ENCODE peak calls at places on chromosomes 1 and 21, in six cellular contexts. X is cardiac muscle cell, F is endothelial cell, M is PC-3, H is neural crest cell, C is heart left ventricle. Y is an unnamed sample.

GRCh38 chr1:15843826-15844572 is 3.5 kb upstream of the SPEN start:
- DNase-seq in X (no peak), F (no peak), M (no peak), H (no peak), C (no peak), Y (no peak)

GRCh38 chr1:104794035-104794434 is 1044.3 kb downstream of the AMY1C start:
- DNase-seq in X (no peak), F (no peak), M (no peak), H (no peak), C (no peak), Y (no peak)

GRCh38 chr1:57489342-57490036 is 65.6 kb upstream of the DAB1 start:
- DNase-seq in X (no peak), F (no peak), M (peak), H (no peak), C (no peak), Y (no peak)

GRCh38 chr21:45004481-45005263 is 64.8 kb downstream of the SLX9 start:
- DNase-seq in X (no peak), F (no peak), M (peak), H (no peak), C (peak), Y (no peak)

GRCh38 chr1:79043506-79043905 is 37.0 kb upstream of the ADGRL4 start:
- DNase-seq in X (no peak), F (no peak), M (no peak), H (no peak), C (no peak), Y (no peak)

GRCh38 chr1:159122005-159122621 is 45.5 kb upstream of the AIM2 start:
- DNase-seq in X (no peak), F (no peak), M (peak), H (no peak), C (no peak), Y (no peak)

GRCh38 chr1:201119206-201119814 is 7.1 kb upstream of the CACNA1S start:
- DNase-seq in X (peak), F (peak), M (peak), H (peak), C (no peak), Y (peak)

GRCh38 chr1:209586341-209586740 is 2.8 kb downstream of the CAMK1G start:
- DNase-seq in X (no peak), F (no peak), M (no peak), H (no peak), C (no peak), Y (no peak)

GRCh38 chr1:228471762-228472398 is 15.3 kb upstream of the RNF187 start:
- DNase-seq in X (peak), F (no peak), M (peak), H (no peak), C (no peak), Y (no peak)

GRCh38 chr1:105934806-105935205 is 1121.7 kb upstream of the PRMT6 start:
- DNase-seq in X (no peak), F (no peak), M (no peak), H (no peak), C (no peak), Y (no peak)

GRCh38 chr1:56545711-56546110 is 33.7 kb downstream of the PLPP3 start:
- DNase-seq in X (no peak), F (no peak), M (no peak), H (no peak), C (peak), Y (no peak)

GRCh38 chr1:8004803-8005573 is 21.1 kb downstream of the ERRFI1 start:
- DNase-seq in X (peak), F (no peak), M (peak), H (no peak), C (peak), Y (peak)

GRCh38 chr1:17494114-17494729 is 45.3 kb upstream of the ARHGEF10L start:
- DNase-seq in X (peak), F (peak), M (peak), H (peak), C (peak), Y (peak)

GRCh38 chr21:32578107-32578691 is 7.1 kb downstream of the TCP10L start:
- DNase-seq in X (peak), F (peak), M (peak), H (no peak), C (no peak), Y (peak)

GRCh38 chr21:43758132-43758619 is 17.9 kb downstream of the CSTB start:
- DNase-seq in X (no peak), F (no peak), M (no peak), H (no peak), C (no peak), Y (no peak)

GRCh38 chr1:204127597-204128242 is 24.1 kb downstream of the ETNK2 start:
- DNase-seq in X (peak), F (peak), M (peak), H (peak), C (peak), Y (peak)

GRCh38 chr1:93844262-93845045 is 34.6 kb downstream of the DNTTIP2 start:
- DNase-seq in X (peak), F (peak), M (peak), H (peak), C (no peak), Y (peak)

GRCh38 chr1:19079983-19080472 is 123.6 kb upstream of the IFFO2 start:
- DNase-seq in X (no peak), F (no peak), M (peak), H (no peak), C (no peak), Y (no peak)

GRCh38 chr1:90723561-90724108 is 6.5 kb upstream of the BARHL2 start:
- DNase-seq in X (no peak), F (peak), M (no peak), H (no peak), C (no peak), Y (peak)

GRCh38 chr1:109895720-109896504 is 14.7 kb upstream of the CSF1 start:
- DNase-seq in X (no peak), F (peak), M (peak), H (peak), C (peak), Y (peak)

GRCh38 chr1:223827193-223827663 is 18.5 kb downstream of the TP53BP2 start:
- DNase-seq in X (no peak), F (no peak), M (peak), H (no peak), C (no peak), Y (no peak)

GRCh38 chr1:93007941-93008577 is 46.8 kb upstream of the DIPK1A start:
- DNase-seq in X (no peak), F (no peak), M (no peak), H (no peak), C (no peak), Y (no peak)

GRCh38 chr1:99784143-99784542 is 17.7 kb upstream of the FRRS1 start:
- DNase-seq in X (peak), F (no peak), M (no peak), H (no peak), C (no peak), Y (no peak)

GRCh38 chr1:94299627-94300552 is 62.5 kb upstream of the ARHGAP29 start:
- DNase-seq in X (no peak), F (no peak), M (peak), H (no peak), C (peak), Y (peak)

GRCh38 chr1:48777219-48777895 is 666 bp upstream of the BEND5 start:
- DNase-seq in X (peak), F (peak), M (peak), H (no peak), C (no peak), Y (peak)

GRCh38 chr1:108051625-108052382 is 86.8 kb upstream of the VAV3 start:
- DNase-seq in X (peak), F (no peak), M (no peak), H (no peak), C (no peak), Y (peak)

GRCh38 chr21:40054403-40054802 is 187.2 kb downstream of the PCP4 start:
- DNase-seq in X (no peak), F (no peak), M (peak), H (no peak), C (no peak), Y (no peak)

GRCh38 chr1:16226495-16227179 is 10.3 kb downstream of the CPLANE2 start:
- DNase-seq in X (peak), F (peak), M (no peak), H (peak), C (peak), Y (no peak)

GRCh38 chr1:3324704-3325535 is 129.5 kb upstream of the ARHGEF16 start:
- DNase-seq in X (no peak), F (no peak), M (no peak), H (no peak), C (no peak), Y (no peak)

GRCh38 chr1:184892116-184892515 is 82.2 kb downstream of the NIBAN1 start:
- DNase-seq in X (no peak), F (no peak), M (peak), H (no peak), C (no peak), Y (no peak)

GRCh38 chr1:3651939-3652537 is at the start of gene TP73:
- DNase-seq in X (no peak), F (no peak), M (peak), H (peak), C (no peak), Y (no peak)

GRCh38 chr1:51907079-51907702 is 28.7 kb upstream of the NRDC start:
- DNase-seq in X (no peak), F (no peak), M (no peak), H (no peak), C (no peak), Y (no peak)

GRCh38 chr1:20405893-20406604 is 80.0 kb downstream of the CAMK2N1 start:
- DNase-seq in X (no peak), F (no peak), M (no peak), H (no peak), C (no peak), Y (no peak)

GRCh38 chr1:202710070-202711025 is at the start of gene SYT2:
- DNase-seq in X (peak), F (peak), M (no peak), H (peak), C (no peak), Y (peak)

GRCh38 chr1:87329051-87329755 is 523 bp downstream of the LMO4 start:
- DNase-seq in X (peak), F (peak), M (peak), H (peak), C (peak), Y (peak)

GRCh38 chr1:200131551-200132125 is 104.1 kb downstream of the NR5A2 start:
- DNase-seq in X (no peak), F (no peak), M (peak), H (no peak), C (no peak), Y (peak)

GRCh38 chr1:208237241-208237640 is 6.9 kb downstream of the PLXNA2 start:
- DNase-seq in X (no peak), F (no peak), M (no peak), H (no peak), C (no peak), Y (no peak)

GRCh38 chr1:116817582-116818064 is 63.4 kb downstream of the CD2 start:
- DNase-seq in X (peak), F (peak), M (peak), H (peak), C (no peak), Y (peak)

GRCh38 chr1:25694167-25694566 is 77.6 kb downstream of the MAN1C1 start:
- DNase-seq in X (peak), F (no peak), M (no peak), H (no peak), C (no peak), Y (no peak)

GRCh38 chr1:25694591-25695007 is 78.0 kb downstream of the MAN1C1 start:
- DNase-seq in X (no peak), F (no peak), M (no peak), H (no peak), C (no peak), Y (no peak)

GRCh38 chr1:25691211-25691610 is 74.6 kb downstream of the MAN1C1 start:
- DNase-seq in X (no peak), F (no peak), M (no peak), H (no peak), C (no peak), Y (no peak)

GRCh38 chr1:25690396-25690956 is 73.9 kb downstream of the MAN1C1 start:
- DNase-seq in X (no peak), F (no peak), M (no peak), H (no peak), C (no peak), Y (no peak)

DNA sequence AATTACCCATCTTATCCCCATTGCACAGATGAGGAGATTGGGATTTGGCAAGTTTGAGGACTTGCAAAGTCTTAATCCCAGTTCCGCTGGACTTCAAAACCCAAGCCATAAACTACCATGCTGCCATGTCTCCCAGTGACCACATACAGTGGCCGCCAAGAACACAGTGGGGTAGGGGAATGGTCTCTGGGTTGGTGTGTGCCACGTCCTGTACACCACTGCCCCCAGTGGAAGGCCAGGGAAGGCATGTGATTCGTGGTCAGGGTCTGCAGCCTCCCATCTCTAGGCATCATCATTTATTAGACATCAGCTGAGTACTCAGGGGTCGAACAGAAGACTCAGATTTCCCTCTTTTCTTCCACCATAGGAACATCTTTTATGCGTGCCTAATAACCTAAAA is 76.0 kb downstream of the MAN1C1 start:
- DNase-seq in X (peak), F (peak), M (no peak), H (peak), C (no peak), Y (peak)
- TF ChIP-seq CTCF in X (peak), F (peak), M (peak), H (peak), C (peak), Y (no peak)

GRCh38 chr1:168381850-168382249 is 101.2 kb downstream of the TBX19 start:
- DNase-seq in X (no peak), F (no peak), M (no peak), H (no peak), C (no peak), Y (no peak)
- TF ChIP-seq CTCF in X (no peak), F (no peak), M (peak), H (peak), C (no peak), Y (peak)

GRCh38 chr1:160282807-160283206 is 2.1 kb downstream of the PEX19 start:
- DNase-seq in X (no peak), F (no peak), M (no peak), H (no peak), C (no peak), Y (no peak)
- TF ChIP-seq CTCF in X (no peak), F (no peak), M (no peak), H (no peak), C (no peak), Y (no peak)

GRCh38 chr1:172401907-172402306 is 18.6 kb upstream of the C1orf105 start:
- DNase-seq in X (peak), F (no peak), M (peak), H (no peak), C (no peak), Y (no peak)
- TF ChIP-seq CTCF in X (peak), F (peak), M (peak), H (peak), C (no peak), Y (no peak)

GRCh38 chr21:38311765-38312164 is 55.0 kb downstream of the KCNJ15 start:
- DNase-seq in X (no peak), F (no peak), M (no peak), H (no peak), C (no peak), Y (no peak)
- TF ChIP-seq CTCF in X (no peak), F (no peak), M (no peak), H (no peak), C (no peak), Y (no peak)

DNA sequence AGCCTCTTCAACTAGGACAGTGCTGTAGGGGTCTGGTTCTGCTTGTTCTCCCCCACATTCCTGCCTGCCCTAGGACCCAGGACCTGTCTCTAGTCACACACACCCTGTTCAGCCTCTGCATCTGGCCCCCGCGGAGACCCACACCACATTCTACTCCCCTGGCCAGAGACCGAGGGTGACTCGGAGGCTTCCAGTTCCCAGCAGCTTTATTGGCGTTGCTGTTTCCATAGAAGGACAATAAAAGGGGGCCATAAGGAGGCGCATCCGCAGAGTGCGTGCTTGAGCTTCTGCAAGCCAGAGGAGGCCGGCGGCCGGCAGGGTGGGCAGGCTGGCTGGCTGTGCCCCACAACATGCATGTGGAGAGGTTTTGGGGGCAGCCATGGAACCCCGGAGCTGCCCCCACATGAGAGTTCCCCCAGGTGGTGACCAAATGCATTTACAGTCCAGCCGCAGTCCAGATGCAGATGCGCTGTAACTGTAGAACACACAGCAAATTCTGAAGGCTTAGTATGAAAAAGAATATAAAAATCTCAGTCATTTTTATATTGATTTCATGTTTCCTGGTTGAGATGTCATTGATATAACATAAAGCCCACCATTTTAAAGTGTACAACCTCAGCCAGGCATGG is 52.4 kb downstream of the PDE9A start:
- DNase-seq in X (peak), F (no peak), M (no peak), H (no peak), C (no peak), Y (no peak)
- TF ChIP-seq CTCF in X (no peak), F (no peak), M (peak), H (no peak), C (no peak), Y (no peak)

GRCh38 chr1:171800342-171800741 is 18.9 kb downstream of the METTL13 start:
- DNase-seq in X (no peak), F (no peak), M (peak), H (no peak), C (no peak), Y (no peak)
- TF ChIP-seq CTCF in X (no peak), F (no peak), M (peak), H (no peak), C (no peak), Y (no peak)

GRCh38 chr1:152141971-152142584 is 16.9 kb downstream of the RPTN start:
- DNase-seq in X (no peak), F (peak), M (peak), H (no peak), C (peak), Y (peak)
- TF ChIP-seq CTCF in X (peak), F (peak), M (peak), H (peak), C (peak), Y (peak)

GRCh38 chr1:102434421-102434820 is 437.7 kb upstream of the OLFM3 start:
- DNase-seq in X (peak), F (peak), M (peak), H (peak), C (no peak), Y (no peak)
- TF ChIP-seq CTCF in X (no peak), F (peak), M (peak), H (peak), C (no peak), Y (no peak)

Y was measured in Calu3.